ENCODE peak calls at places on chromosomes 3 and 15, in seven cellular contexts. One of them, this sample, is unnamed.

GRCh38 chr15:90762109-90762508 is 45.0 kb downstream of the BLM start:
- DNase-seq in stomach: peak; percentile 34
- DNase-seq in spleen: peak; percentile 83
- DNase-seq in uterus: peak; percentile 18
- DNase-seq in tibial nerve: peak; percentile 89
- DNase-seq in body of pancreas: peak; percentile 23
- DNase-seq in breast epithelium: no peak
- DNase-seq in this sample: no peak

GRCh38 chr15:31391687-31392671 is 65.3 kb downstream of the KLF13 start:
- DNase-seq in stomach: peak; percentile 90
- DNase-seq in spleen: peak; percentile 96
- DNase-seq in uterus: peak; percentile 80
- DNase-seq in tibial nerve: peak; percentile 87
- DNase-seq in body of pancreas: peak; percentile 90
- DNase-seq in breast epithelium: peak; percentile 72
- DNase-seq in this sample: peak; percentile 96

GRCh38 chr15:50907866-50908208 is 646 bp upstream of the AP4E1 start:
- DNase-seq in stomach: peak; percentile 28
- DNase-seq in spleen: no peak
- DNase-seq in uterus: no peak
- DNase-seq in tibial nerve: peak; percentile 49
- DNase-seq in body of pancreas: peak; percentile 39
- DNase-seq in breast epithelium: no peak
- DNase-seq in this sample: no peak

GRCh38 chr15:94877833-94878232 is 646.5 kb downstream of the MCTP2 start:
- DNase-seq in stomach: no peak
- DNase-seq in spleen: no peak
- DNase-seq in uterus: no peak
- DNase-seq in tibial nerve: no peak
- DNase-seq in body of pancreas: no peak
- DNase-seq in breast epithelium: no peak
- DNase-seq in this sample: no peak

GRCh38 chr3:177060492-177060891 is 136.8 kb downstream of the TBL1XR1 start:
- DNase-seq in stomach: no peak
- DNase-seq in spleen: no peak
- DNase-seq in uterus: no peak
- DNase-seq in tibial nerve: no peak
- DNase-seq in body of pancreas: no peak
- DNase-seq in breast epithelium: no peak
- DNase-seq in this sample: no peak

GRCh38 chr3:71513081-71513480 is 70.4 kb downstream of the FOXP1 start:
- DNase-seq in stomach: no peak
- DNase-seq in spleen: no peak
- DNase-seq in uterus: no peak
- DNase-seq in tibial nerve: no peak
- DNase-seq in body of pancreas: no peak
- DNase-seq in breast epithelium: no peak
- DNase-seq in this sample: no peak

GRCh38 chr3:143247007-143247563 is 127.5 kb downstream of the CHST2 start:
- DNase-seq in stomach: no peak
- DNase-seq in spleen: no peak
- DNase-seq in uterus: no peak
- DNase-seq in tibial nerve: no peak
- DNase-seq in body of pancreas: no peak
- DNase-seq in breast epithelium: no peak
- DNase-seq in this sample: no peak

GRCh38 chr15:39621961-39622360 is 41.1 kb downstream of the THBS1 start:
- DNase-seq in stomach: no peak
- DNase-seq in spleen: no peak
- DNase-seq in uterus: no peak
- DNase-seq in tibial nerve: no peak
- DNase-seq in body of pancreas: no peak
- DNase-seq in breast epithelium: no peak
- DNase-seq in this sample: no peak

GRCh38 chr3:22245817-22246583 is 495.0 kb upstream of the ZNF385D start:
- DNase-seq in stomach: no peak
- DNase-seq in spleen: no peak
- DNase-seq in uterus: no peak
- DNase-seq in tibial nerve: no peak
- DNase-seq in body of pancreas: no peak
- DNase-seq in breast epithelium: no peak
- DNase-seq in this sample: no peak

GRCh38 chr15:65244638-65245037 is 33.4 kb upstream of the CILP start:
- DNase-seq in stomach: no peak
- DNase-seq in spleen: no peak
- DNase-seq in uterus: no peak
- DNase-seq in tibial nerve: no peak
- DNase-seq in body of pancreas: no peak
- DNase-seq in breast epithelium: no peak
- DNase-seq in this sample: no peak

GRCh38 chr3:78629544-78629943 is 1138.3 kb downstream of the ROBO1 start:
- DNase-seq in stomach: no peak
- DNase-seq in spleen: no peak
- DNase-seq in uterus: no peak
- DNase-seq in tibial nerve: no peak
- DNase-seq in body of pancreas: no peak
- DNase-seq in breast epithelium: no peak
- DNase-seq in this sample: no peak

GRCh38 chr3:152317956-152318355 is 49.2 kb downstream of the MBNL1 start:
- DNase-seq in stomach: no peak
- DNase-seq in spleen: no peak
- DNase-seq in uterus: no peak
- DNase-seq in tibial nerve: no peak
- DNase-seq in body of pancreas: no peak
- DNase-seq in breast epithelium: no peak
- DNase-seq in this sample: no peak

GRCh38 chr3:82353281-82354171 is 592.1 kb upstream of the GBE1 start:
- DNase-seq in stomach: no peak
- DNase-seq in spleen: no peak
- DNase-seq in uterus: no peak
- DNase-seq in tibial nerve: no peak
- DNase-seq in body of pancreas: peak; percentile 15
- DNase-seq in breast epithelium: no peak
- DNase-seq in this sample: no peak

GRCh38 chr3:72246685-72247084 is 461.7 kb upstream of the PROK2 start:
- DNase-seq in stomach: peak; percentile 41
- DNase-seq in spleen: no peak
- DNase-seq in uterus: peak; percentile 34
- DNase-seq in tibial nerve: no peak
- DNase-seq in body of pancreas: no peak
- DNase-seq in breast epithelium: no peak
- DNase-seq in this sample: no peak

GRCh38 chr3:181838940-181839914 is 127.5 kb downstream of the SOX2 start:
- DNase-seq in stomach: peak; percentile 36
- DNase-seq in spleen: no peak
- DNase-seq in uterus: no peak
- DNase-seq in tibial nerve: no peak
- DNase-seq in body of pancreas: peak; percentile 25
- DNase-seq in breast epithelium: no peak
- DNase-seq in this sample: no peak

GRCh38 chr3:32113566-32113965 is 7.1 kb downstream of the GPD1L start:
- DNase-seq in stomach: no peak
- DNase-seq in spleen: no peak
- DNase-seq in uterus: no peak
- DNase-seq in tibial nerve: no peak
- DNase-seq in body of pancreas: no peak
- DNase-seq in breast epithelium: no peak
- DNase-seq in this sample: no peak

GRCh38 chr15:65101418-65101890 is 13.5 kb downstream of the UBAP1L start:
- DNase-seq in stomach: peak; percentile 50
- DNase-seq in spleen: no peak
- DNase-seq in uterus: peak; percentile 75
- DNase-seq in tibial nerve: peak; percentile 76
- DNase-seq in body of pancreas: peak; percentile 39
- DNase-seq in breast epithelium: no peak
- DNase-seq in this sample: peak; percentile 82

DNA sequence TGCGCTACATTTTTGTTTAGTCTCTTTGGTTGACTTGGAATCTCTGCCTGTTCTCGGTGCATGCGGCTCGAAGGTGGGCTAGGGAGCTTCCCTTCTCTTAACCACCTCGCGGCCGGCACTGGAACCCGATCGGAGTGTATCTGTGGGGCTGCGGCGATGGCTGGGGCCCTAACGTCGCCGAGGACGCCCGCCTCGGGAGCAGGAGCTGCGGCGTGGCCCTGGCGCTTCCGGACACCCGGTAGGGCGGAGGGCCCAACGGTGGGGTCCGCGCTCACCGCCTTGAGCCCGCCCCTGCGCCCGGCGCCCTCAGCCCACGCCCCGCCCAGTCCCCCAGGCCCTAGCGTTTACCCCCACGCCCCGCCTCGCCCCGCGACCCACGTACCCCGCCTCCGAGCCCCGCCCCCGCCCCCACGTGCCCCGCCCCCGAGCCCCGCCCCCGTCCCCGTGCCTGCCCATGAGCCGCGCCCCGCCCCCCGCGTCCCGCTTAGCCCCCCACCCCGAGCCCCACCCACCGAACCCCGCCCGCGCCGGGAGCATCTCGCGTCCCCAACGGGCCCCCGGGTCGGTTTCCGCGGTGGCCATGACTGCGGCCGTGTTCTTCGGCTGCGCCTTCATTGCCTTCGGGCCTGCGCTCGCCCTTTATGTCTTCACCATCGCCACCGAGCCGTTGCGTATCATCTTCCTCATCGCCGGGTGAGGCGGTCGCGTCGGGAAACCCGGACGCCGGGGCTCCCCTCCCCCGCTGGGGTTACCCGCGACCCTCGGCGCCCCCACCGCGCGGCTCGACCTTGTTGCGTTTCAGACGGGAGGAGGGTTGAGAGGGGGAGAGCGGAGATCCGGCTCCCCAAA is at the start of gene APH1B:
- DNase-seq in stomach: peak; percentile 86
- DNase-seq in spleen: peak; percentile 96
- DNase-seq in uterus: peak; percentile 88
- DNase-seq in tibial nerve: peak; percentile 67
- DNase-seq in body of pancreas: peak; percentile 88
- DNase-seq in breast epithelium: peak; percentile 53
- DNase-seq in this sample: peak; percentile 93
- TF ChIP-seq POLR2A in stomach: no peak
- TF ChIP-seq POLR2A in spleen: no peak
- TF ChIP-seq POLR2A in uterus: peak; percentile 71
- TF ChIP-seq POLR2A in tibial nerve: no peak
- TF ChIP-seq POLR2A in body of pancreas: peak; percentile 41
- TF ChIP-seq POLR2A in breast epithelium: peak; percentile 51
- TF ChIP-seq POLR2A in this sample: peak; percentile 47

GRCh38 chr3:53166781-53167291 is 5.8 kb downstream of the PRKCD start:
- DNase-seq in stomach: peak; percentile 57
- DNase-seq in spleen: peak; percentile 93
- DNase-seq in uterus: peak; percentile 36
- DNase-seq in tibial nerve: peak; percentile 56
- DNase-seq in body of pancreas: no peak
- DNase-seq in breast epithelium: no peak
- DNase-seq in this sample: peak; percentile 68
- H3K4me1 ChIP-seq in stomach: peaks cover 97% of the 10 kb centered on the region
- H3K4me1 ChIP-seq in spleen: peaks cover 54% of the 10 kb centered on the region
- H3K4me1 ChIP-seq in uterus: no peaks in the 10 kb centered on the region
- H3K4me1 ChIP-seq in tibial nerve: peaks cover 52% of the 10 kb centered on the region
- H3K4me1 ChIP-seq in body of pancreas: peaks cover 66% of the 10 kb centered on the region
- H3K4me1 ChIP-seq in breast epithelium: peaks cover 4% of the 10 kb centered on the region
- H3K4me1 ChIP-seq in this sample: peaks cover 88% of the 10 kb centered on the region

GRCh38 chr3:127688416-127689265 is 15.9 kb downstream of the ABTB1 start:
- DNase-seq in stomach: no peak
- DNase-seq in spleen: peak; percentile 55
- DNase-seq in uterus: peak; percentile 14
- DNase-seq in tibial nerve: no peak
- DNase-seq in body of pancreas: peak; percentile 66
- DNase-seq in breast epithelium: no peak
- DNase-seq in this sample: no peak

GRCh38 chr3:127685708-127686511 is 13.2 kb downstream of the ABTB1 start:
- DNase-seq in stomach: no peak
- DNase-seq in spleen: no peak
- DNase-seq in uterus: no peak
- DNase-seq in tibial nerve: no peak
- DNase-seq in body of pancreas: no peak
- DNase-seq in breast epithelium: no peak
- DNase-seq in this sample: no peak

GRCh38 chr3:127686512-127686894 is 13.8 kb downstream of the ABTB1 start:
- DNase-seq in stomach: no peak
- DNase-seq in spleen: no peak
- DNase-seq in uterus: no peak
- DNase-seq in tibial nerve: no peak
- DNase-seq in body of pancreas: no peak
- DNase-seq in breast epithelium: no peak
- DNase-seq in this sample: no peak

GRCh38 chr3:127688022-127688415 is 15.3 kb downstream of the ABTB1 start:
- DNase-seq in stomach: no peak
- DNase-seq in spleen: no peak
- DNase-seq in uterus: no peak
- DNase-seq in tibial nerve: no peak
- DNase-seq in body of pancreas: no peak
- DNase-seq in breast epithelium: no peak
- DNase-seq in this sample: no peak

DNA sequence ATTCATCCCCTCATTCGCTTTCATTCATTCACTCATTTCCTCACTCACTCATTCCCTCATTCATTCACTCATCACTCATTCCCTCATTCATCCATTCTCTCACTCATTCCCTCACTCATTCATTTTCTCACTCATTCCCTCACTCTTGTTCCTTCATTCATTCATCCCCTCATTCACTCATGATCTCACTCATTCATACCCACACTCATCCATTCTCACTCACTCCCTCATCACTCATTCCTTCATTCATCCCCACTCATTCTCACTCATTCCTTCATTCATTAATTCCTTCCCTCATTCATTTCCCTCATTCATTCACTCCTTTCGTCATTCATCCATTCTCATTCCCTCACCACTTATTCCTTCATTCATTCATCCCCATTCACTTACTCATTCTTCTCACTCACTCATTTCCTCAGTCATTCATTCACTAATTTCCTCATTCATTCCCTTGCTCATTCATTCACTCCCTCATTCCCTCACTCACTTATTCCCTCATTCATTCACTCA is 14.5 kb downstream of the ABTB1 start:
- DNase-seq in stomach: no peak
- DNase-seq in spleen: no peak
- DNase-seq in uterus: no peak
- DNase-seq in tibial nerve: no peak
- DNase-seq in body of pancreas: no peak
- DNase-seq in breast epithelium: no peak
- DNase-seq in this sample: no peak
- TF ChIP-seq POLR2A in stomach: no peak
- TF ChIP-seq POLR2A in spleen: no peak
- TF ChIP-seq POLR2A in uterus: no peak
- TF ChIP-seq POLR2A in tibial nerve: no peak
- TF ChIP-seq POLR2A in body of pancreas: no peak
- TF ChIP-seq POLR2A in breast epithelium: no peak
- TF ChIP-seq POLR2A in this sample: no peak

DNA sequence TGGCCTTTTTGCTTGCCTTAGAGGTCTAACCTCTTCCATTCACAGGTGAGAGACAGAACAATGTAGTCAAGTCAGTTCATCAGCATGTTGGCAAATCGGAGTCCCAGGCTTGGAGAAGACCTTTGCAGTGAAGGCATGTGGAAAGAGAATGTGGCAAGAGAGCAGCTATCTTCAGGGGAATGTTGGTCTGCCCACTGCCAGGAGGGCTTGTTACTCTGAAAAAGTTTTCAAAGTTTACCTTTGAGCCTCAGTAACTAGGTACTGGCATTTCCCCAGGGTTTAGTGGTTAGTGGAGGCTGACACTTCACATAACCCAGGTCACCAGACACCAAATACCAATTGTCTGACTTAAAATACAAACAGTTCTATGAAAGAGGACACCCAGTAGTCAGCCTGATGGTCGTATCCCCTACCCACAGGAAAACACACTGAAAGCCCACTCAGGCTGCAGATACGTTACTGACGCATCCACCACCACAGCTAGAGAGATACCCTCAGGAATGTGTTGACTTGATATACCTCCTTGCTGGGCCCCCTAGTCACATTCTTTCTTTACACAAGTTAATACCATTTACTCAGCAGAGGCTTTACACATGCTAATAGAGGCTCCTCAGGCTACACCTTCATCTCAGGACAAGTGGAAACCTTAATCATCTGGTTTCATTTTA is 9.7 kb upstream of the ARID3B start:
- DNase-seq in stomach: no peak
- DNase-seq in spleen: no peak
- DNase-seq in uterus: no peak
- DNase-seq in tibial nerve: no peak
- DNase-seq in body of pancreas: no peak
- DNase-seq in breast epithelium: no peak
- DNase-seq in this sample: no peak
- H3K4me1 ChIP-seq in stomach: no peaks in the 10 kb centered on the region
- H3K4me1 ChIP-seq in spleen: no peaks in the 10 kb centered on the region
- H3K4me1 ChIP-seq in uterus: no peaks in the 10 kb centered on the region
- H3K4me1 ChIP-seq in tibial nerve: no peaks in the 10 kb centered on the region
- H3K4me1 ChIP-seq in body of pancreas: no peaks in the 10 kb centered on the region
- H3K4me1 ChIP-seq in breast epithelium: no peaks in the 10 kb centered on the region
- H3K4me1 ChIP-seq in this sample: no peaks in the 10 kb centered on the region

This sample was measured in Peyer's patch.